ENCODE peak calls at places on chromosomes 11 and 22, in eight cellular contexts. B is HL-60; Z is M059J; P is T-cell; S is H54; X is AG08396; T is posterior cingulate gyrus; Q is stimulated activated CD8-positive, alpha-beta memory T cell treated with anti-CD3 and anti-CD28 coated beads, Interleukin-15, amount 100 ng/mL, for 4 hours. R is an unnamed sample.

GRCh38 chr11:35917676-35918075 is 26.2 kb upstream of the LDLRAD3 start:
- DNase-seq in Q (no peak), Z (no peak), B (no peak), S (no peak), X (no peak), T (no peak), P (no peak), R (no peak)

GRCh38 chr22:48444320-48445112 is 1383.2 kb downstream of the BRD1 start:
- DNase-seq in Z (peak; percentile 15), S (no peak), P (no peak), B (no peak), T (no peak), Q (no peak), X (no peak), R (peak; percentile 52)

GRCh38 chr11:121578216-121579063 is 125.7 kb upstream of the SORL1-AS1 start:
- DNase-seq in Q (no peak), X (no peak), Z (no peak), B (peak; percentile 77), P (no peak), S (no peak), T (no peak), R (peak; percentile 22)

GRCh38 chr11:119218141-119218878 is 12.2 kb downstream of the CBL start:
- DNase-seq in S (peak; percentile 56), B (no peak), Q (no peak), X (peak; percentile 77), Z (peak; percentile 96), T (no peak), P (no peak), R (peak; percentile 76)

GRCh38 chr11:92869716-92870115 is 99.7 kb upstream of the MTNR1B start:
- DNase-seq in X (no peak), P (no peak), S (no peak), B (no peak), T (no peak), Q (no peak), Z (no peak), R (no peak)

GRCh38 chr11:10388574-10388973 is 66.5 kb upstream of the AMPD3 start:
- DNase-seq in Q (no peak), S (no peak), T (no peak), X (no peak), B (no peak), P (no peak), Z (no peak), R (no peak)

GRCh38 chr22:48091060-48091650 is 1328.7 kb downstream of the TBC1D22A start:
- DNase-seq in S (no peak), Q (no peak), T (no peak), X (no peak), P (no peak), B (no peak), Z (no peak), R (no peak)

GRCh38 chr11:73629907-73630306 is 16.5 kb upstream of the PLEKHB1 start:
- DNase-seq in X (no peak), Q (no peak), S (no peak), B (peak; percentile 6), T (no peak), Z (no peak), P (no peak), R (no peak)

GRCh38 chr11:125373426-125374391 is 122.4 kb downstream of the FEZ1 start:
- DNase-seq in X (peak; percentile 47), S (no peak), P (no peak), Q (no peak), Z (no peak), T (peak; percentile 69), B (no peak), R (no peak)

GRCh38 chr22:24341657-24342056 is 71.0 kb downstream of the SPECC1L start:
- DNase-seq in Z (no peak), X (no peak), S (no peak), T (peak; percentile 14), P (no peak), B (no peak), Q (no peak), R (no peak)

GRCh38 chr11:409008-409599 is 5.7 kb downstream of the SIGIRR start:
- DNase-seq in Z (no peak), P (no peak), X (no peak), T (no peak), B (no peak), S (no peak), Q (no peak), R (no peak)

GRCh38 chr11:120746836-120747609 is 235.5 kb downstream of the GRIK4 start:
- DNase-seq in S (no peak), X (no peak), P (no peak), Q (no peak), T (no peak), Z (no peak), B (no peak), R (no peak)

GRCh38 chr11:23789938-23790371 is 706.9 kb upstream of the LUZP2 start:
- DNase-seq in Z (peak; percentile 87), B (no peak), S (no peak), T (no peak), P (no peak), Q (no peak), X (peak; percentile 13), R (peak; percentile 37)

GRCh38 chr11:70569173-70569890 is 171.0 kb downstream of the CTTN start:
- DNase-seq in Z (no peak), T (no peak), B (no peak), Q (no peak), S (no peak), P (no peak), X (no peak), R (no peak)

GRCh38 chr22:22201185-22201924 is 43.2 kb upstream of the VPREB1 start:
- DNase-seq in B (peak; percentile 31), T (no peak), P (peak; percentile 33), Q (no peak), X (no peak), S (peak; percentile 17), Z (peak; percentile 26), R (peak; percentile 50)

GRCh38 chr22:43446037-43446803 is 34.4 kb downstream of the MPPED1 start:
- DNase-seq in Z (peak; percentile 2), T (no peak), Q (no peak), B (no peak), X (no peak), S (no peak), P (no peak), R (no peak)

GRCh38 chr11:132349806-132350733 is 979.7 kb downstream of the NTM start:
- DNase-seq in P (no peak), Q (no peak), S (no peak), Z (peak; percentile 38), T (no peak), X (no peak), B (no peak), R (peak; percentile 20)

GRCh38 chr11:1871531-1871930 is 18.6 kb downstream of the LSP1 start:
- DNase-seq in B (no peak), P (no peak), Z (no peak), T (no peak), X (no peak), S (no peak), Q (no peak), R (no peak)

GRCh38 chr22:50473855-50474671 is 772 bp downstream of the SBF1 start:
- DNase-seq in Z (peak; percentile 25), P (no peak), B (peak; percentile 12), X (peak; percentile 84), T (no peak), Q (no peak), S (no peak), R (peak; percentile 85)

GRCh38 chr11:78061088-78061920 is 2.4 kb upstream of the THRSP start:
- DNase-seq in B (peak; percentile 53), S (no peak), Q (no peak), X (no peak), Z (no peak), P (no peak), T (no peak), R (no peak)

GRCh38 chr22:19784396-19785175 is 24.0 kb downstream of the TBX1 start:
- DNase-seq in S (no peak), P (no peak), T (peak; percentile 5), Q (no peak), Z (no peak), B (no peak), X (no peak), R (no peak)